ENCODE peak calls at places on chromosome 10, in nine cellular contexts. Y, N, S, G, W, H, T, C and R are unnamed samples.

GRCh38 chr10:59508296-59508695 is 145.9 kb upstream of the FAM13C start:
- DNase-seq in Y (no peak), N (peak), S (no peak), G (no peak), W (peak), H (no peak), T (no peak), C (peak), R (no peak)

GRCh38 chr10:128417776-128418175 is 291.6 kb upstream of the MKI67 start:
- DNase-seq in Y (no peak), N (no peak), S (no peak), G (no peak), W (no peak), H (no peak), T (no peak), C (no peak), R (no peak)

GRCh38 chr10:13140627-13141190 is 20.6 kb upstream of the MCM10 start:
- DNase-seq in Y (no peak), N (no peak), S (no peak), G (no peak), W (no peak), H (no peak), T (no peak), C (no peak), R (no peak)

GRCh38 chr10:116699783-116700150 is 42.6 kb downstream of the HSPA12A start:
- DNase-seq in Y (no peak), N (no peak), S (no peak), G (no peak), W (no peak), H (no peak), T (no peak), C (no peak), R (no peak)

GRCh38 chr10:97169911-97170693 is 15.7 kb downstream of the SLIT1 start:
- DNase-seq in Y (no peak), N (no peak), S (peak), G (peak), W (no peak), H (no peak), T (no peak), C (no peak), R (no peak)

GRCh38 chr10:26528715-26529393 is 90.7 kb downstream of the APBB1IP start:
- DNase-seq in Y (no peak), N (no peak), S (no peak), G (no peak), W (no peak), H (no peak), T (no peak), C (no peak), R (no peak)

GRCh38 chr10:69758310-69758728 is 43.4 kb upstream of the COL13A1 start:
- DNase-seq in Y (no peak), N (no peak), S (no peak), G (no peak), W (no peak), H (no peak), T (no peak), C (no peak), R (no peak)

GRCh38 chr10:61819208-61819607 is 82.3 kb upstream of the ARID5B start:
- DNase-seq in Y (no peak), N (no peak), S (no peak), G (no peak), W (no peak), H (no peak), T (no peak), C (no peak), R (no peak)

GRCh38 chr10:63247771-63248170 is 114.6 kb downstream of the NRBF2 start:
- DNase-seq in Y (peak), N (no peak), S (no peak), G (no peak), W (no peak), H (no peak), T (no peak), C (no peak), R (no peak)

GRCh38 chr10:114356786-114357588 is 47.3 kb downstream of the AFAP1L2 start:
- DNase-seq in Y (peak), N (peak), S (no peak), G (peak), W (no peak), H (peak), T (no peak), C (peak), R (no peak)

GRCh38 chr10:112744525-112744924 is 205.5 kb upstream of the TCF7L2 start:
- DNase-seq in Y (no peak), N (no peak), S (no peak), G (no peak), W (no peak), H (no peak), T (no peak), C (no peak), R (no peak)

GRCh38 chr10:61837748-61838055 is 63.8 kb upstream of the ARID5B start:
- DNase-seq in Y (peak), N (no peak), S (no peak), G (no peak), W (peak), H (no peak), T (no peak), C (peak), R (no peak)

GRCh38 chr10:115141254-115141653 is 48.1 kb downstream of the ATRNL1 start:
- DNase-seq in Y (peak), N (peak), S (no peak), G (peak), W (peak), H (no peak), T (peak), C (no peak), R (no peak)

GRCh38 chr10:6139470-6139869 is 50.6 kb downstream of the RBM17 start:
- DNase-seq in Y (no peak), N (no peak), S (no peak), G (no peak), W (no peak), H (no peak), T (no peak), C (no peak), R (no peak)

GRCh38 chr10:17075510-17075909 is 54.1 kb downstream of the CUBN start:
- DNase-seq in Y (peak), N (peak), S (no peak), G (peak), W (peak), H (peak), T (peak), C (peak), R (peak)

GRCh38 chr10:78515037-78515872 is 481.6 kb downstream of the RPS24 start:
- DNase-seq in Y (peak), N (no peak), S (no peak), G (no peak), W (no peak), H (no peak), T (no peak), C (peak), R (no peak)

GRCh38 chr10:119306514-119306951 is 99.2 kb downstream of the GRK5 start:
- DNase-seq in Y (peak), N (peak), S (no peak), G (no peak), W (peak), H (no peak), T (no peak), C (no peak), R (peak)

GRCh38 chr10:7424315-7424714 is 13.5 kb upstream of the SFMBT2 start:
- DNase-seq in Y (no peak), N (no peak), S (no peak), G (no peak), W (peak), H (no peak), T (no peak), C (no peak), R (no peak)

GRCh38 chr10:99667108-99667751 is 7.9 kb downstream of the ENTPD7 start:
- DNase-seq in Y (peak), N (peak), S (no peak), G (peak), W (peak), H (peak), T (no peak), C (peak), R (no peak)

GRCh38 chr10:35202050-35202449 is 75.4 kb downstream of the CREM start:
- DNase-seq in Y (no peak), N (no peak), S (no peak), G (no peak), W (no peak), H (no peak), T (no peak), C (no peak), R (no peak)

GRCh38 chr10:120394446-120394845 is 62.6 kb upstream of the PLPP4 start:
- DNase-seq in Y (peak), N (peak), S (no peak), G (peak), W (no peak), H (no peak), T (no peak), C (peak), R (peak)

GRCh38 chr10:76432274-76433012 is 1001.0 kb downstream of the LRMDA start:
- DNase-seq in Y (peak), N (peak), S (no peak), G (peak), W (no peak), H (peak), T (peak), C (peak), R (no peak)

GRCh38 chr10:29858352-29859267 is 200.8 kb downstream of the JCAD start:
- DNase-seq in Y (peak), N (peak), S (peak), G (peak), W (peak), H (peak), T (peak), C (peak), R (peak)

GRCh38 chr10:6204341-6205191 is 1.8 kb downstream of the PFKFB3 start:
- DNase-seq in Y (peak), N (peak), S (peak), G (peak), W (peak), H (no peak), T (peak), C (peak), R (no peak)

GRCh38 chr10:118901409-118901808 is 128.1 kb upstream of the NANOS1 start:
- DNase-seq in Y (no peak), N (no peak), S (no peak), G (no peak), W (no peak), H (no peak), T (no peak), C (no peak), R (no peak)

GRCh38 chr10:79367421-79368189 is 20.3 kb downstream of the PPIF start:
- DNase-seq in Y (peak), N (peak), S (no peak), G (peak), W (no peak), H (no peak), T (no peak), C (peak), R (no peak)

GRCh38 chr10:110006358-110007170 is 1.2 kb upstream of the ADD3 start:
- DNase-seq in Y (peak), N (peak), S (no peak), G (peak), W (peak), H (no peak), T (peak), C (peak), R (no peak)

GRCh38 chr10:118818621-118819221 is 64.0 kb upstream of the CACUL1 start:
- DNase-seq in Y (no peak), N (no peak), S (no peak), G (no peak), W (no peak), H (no peak), T (no peak), C (no peak), R (no peak)

GRCh38 chr10:21604651-21605050 is 70.6 kb downstream of the MLLT10 start:
- DNase-seq in Y (no peak), N (no peak), S (no peak), G (no peak), W (no peak), H (no peak), T (no peak), C (no peak), R (no peak)

GRCh38 chr10:72084094-72084459 is 4.3 kb downstream of the SPOCK2 start:
- DNase-seq in Y (no peak), N (no peak), S (no peak), G (no peak), W (no peak), H (no peak), T (no peak), C (no peak), R (no peak)